ENCODE peak calls at places on chromosomes 16 and 17, in six cellular contexts. One of them, this sample, is unnamed.

GRCh38 chr17:14044702-14045101 is 24.6 kb upstream of the COX10 start:
- DNase-seq in kidney: no peak
- DNase-seq in tibial artery: no peak
- DNase-seq in GM06990: peak
- DNase-seq in fibroblast of lung: no peak
- DNase-seq in heart left ventricle: no peak
- DNase-seq in this sample: no peak

GRCh38 chr16:19463468-19464315 is 46.0 kb downstream of the TMC5 start:
- DNase-seq in kidney: no peak
- DNase-seq in tibial artery: no peak
- DNase-seq in GM06990: no peak
- DNase-seq in fibroblast of lung: no peak
- DNase-seq in heart left ventricle: no peak
- DNase-seq in this sample: no peak

GRCh38 chr16:86225905-86226371 is 284.4 kb upstream of the FOXF1 start:
- DNase-seq in kidney: peak
- DNase-seq in tibial artery: no peak
- DNase-seq in GM06990: no peak
- DNase-seq in fibroblast of lung: no peak
- DNase-seq in heart left ventricle: no peak
- DNase-seq in this sample: no peak

GRCh38 chr17:60535382-60536279 is 9.6 kb upstream of the APPBP2 start:
- DNase-seq in kidney: no peak
- DNase-seq in tibial artery: no peak
- DNase-seq in GM06990: no peak
- DNase-seq in fibroblast of lung: peak
- DNase-seq in heart left ventricle: no peak
- DNase-seq in this sample: peak

GRCh38 chr16:79299154-79299799 is 301.3 kb downstream of the MAF start:
- DNase-seq in kidney: no peak
- DNase-seq in tibial artery: no peak
- DNase-seq in GM06990: no peak
- DNase-seq in fibroblast of lung: no peak
- DNase-seq in heart left ventricle: no peak
- DNase-seq in this sample: no peak

GRCh38 chr17:71936977-71937376 is 183.8 kb upstream of the SOX9 start:
- DNase-seq in kidney: no peak
- DNase-seq in tibial artery: no peak
- DNase-seq in GM06990: no peak
- DNase-seq in fibroblast of lung: no peak
- DNase-seq in heart left ventricle: no peak
- DNase-seq in this sample: no peak

GRCh38 chr16:73179671-73180370 is 131.9 kb upstream of the ZFHX3 start:
- DNase-seq in kidney: no peak
- DNase-seq in tibial artery: peak
- DNase-seq in GM06990: no peak
- DNase-seq in fibroblast of lung: peak
- DNase-seq in heart left ventricle: peak
- DNase-seq in this sample: no peak

GRCh38 chr17:7042507-7043194 is 1.2 kb downstream of the SLC16A11 start:
- DNase-seq in kidney: no peak
- DNase-seq in tibial artery: no peak
- DNase-seq in GM06990: peak
- DNase-seq in fibroblast of lung: no peak
- DNase-seq in heart left ventricle: no peak
- DNase-seq in this sample: no peak

GRCh38 chr16:85678016-85678415 is 10.7 kb downstream of the GINS2 start:
- DNase-seq in kidney: peak
- DNase-seq in tibial artery: no peak
- DNase-seq in GM06990: no peak
- DNase-seq in fibroblast of lung: no peak
- DNase-seq in heart left ventricle: no peak
- DNase-seq in this sample: no peak

GRCh38 chr17:34930283-34930682 is 31.0 kb downstream of the CCT6B start:
- DNase-seq in kidney: no peak
- DNase-seq in tibial artery: no peak
- DNase-seq in GM06990: no peak
- DNase-seq in fibroblast of lung: no peak
- DNase-seq in heart left ventricle: no peak
- DNase-seq in this sample: no peak

GRCh38 chr17:78652024-78652423 is 74.8 kb upstream of the DNAH17 start:
- DNase-seq in kidney: no peak
- DNase-seq in tibial artery: no peak
- DNase-seq in GM06990: no peak
- DNase-seq in fibroblast of lung: no peak
- DNase-seq in heart left ventricle: no peak
- DNase-seq in this sample: no peak

GRCh38 chr17:76506408-76507328 is 5.4 kb upstream of the RHBDF2 start:
- DNase-seq in kidney: peak
- DNase-seq in tibial artery: peak
- DNase-seq in GM06990: peak
- DNase-seq in fibroblast of lung: peak
- DNase-seq in heart left ventricle: peak
- DNase-seq in this sample: no peak

GRCh38 chr16:67181346-67181745 is 2.4 kb downstream of the MATCAP1 start:
- DNase-seq in kidney: peak
- DNase-seq in tibial artery: no peak
- DNase-seq in GM06990: no peak
- DNase-seq in fibroblast of lung: peak
- DNase-seq in heart left ventricle: no peak
- DNase-seq in this sample: peak

GRCh38 chr16:67182288-67182687 is 1.5 kb downstream of the MATCAP1 start:
- DNase-seq in kidney: no peak
- DNase-seq in tibial artery: no peak
- DNase-seq in GM06990: no peak
- DNase-seq in fibroblast of lung: no peak
- DNase-seq in heart left ventricle: no peak
- DNase-seq in this sample: no peak

GRCh38 chr16:67177743-67178699 is 5.7 kb downstream of the MATCAP1 start:
- DNase-seq in kidney: peak
- DNase-seq in tibial artery: peak
- DNase-seq in GM06990: peak
- DNase-seq in fibroblast of lung: peak
- DNase-seq in heart left ventricle: no peak
- DNase-seq in this sample: no peak

GRCh38 chr16:67180166-67180565 is 3.6 kb downstream of the MATCAP1 start:
- DNase-seq in kidney: no peak
- DNase-seq in tibial artery: no peak
- DNase-seq in GM06990: no peak
- DNase-seq in fibroblast of lung: no peak
- DNase-seq in heart left ventricle: no peak
- DNase-seq in this sample: no peak

GRCh38 chr16:67179421-67180080 is 4.2 kb downstream of the MATCAP1 start:
- DNase-seq in kidney: no peak
- DNase-seq in tibial artery: no peak
- DNase-seq in GM06990: no peak
- DNase-seq in fibroblast of lung: no peak
- DNase-seq in heart left ventricle: no peak
- DNase-seq in this sample: no peak
- TF ChIP-seq CTCF in kidney: no peak
- TF ChIP-seq CTCF in tibial artery: no peak
- TF ChIP-seq CTCF in GM06990: peak
- TF ChIP-seq CTCF in fibroblast of lung: peak
- TF ChIP-seq CTCF in heart left ventricle: no peak
- TF ChIP-seq CTCF in this sample: peak

GRCh38 chr16:69485361-69485760 is 60.9 kb downstream of the CYB5B start:
- DNase-seq in kidney: no peak
- DNase-seq in tibial artery: no peak
- DNase-seq in GM06990: no peak
- DNase-seq in fibroblast of lung: no peak
- DNase-seq in heart left ventricle: no peak
- DNase-seq in this sample: no peak

GRCh38 chr16:69481901-69482341 is 57.5 kb downstream of the CYB5B start:
- DNase-seq in kidney: peak
- DNase-seq in tibial artery: peak
- DNase-seq in GM06990: no peak
- DNase-seq in fibroblast of lung: peak
- DNase-seq in heart left ventricle: peak
- DNase-seq in this sample: no peak

GRCh38 chr16:69483611-69484010 is 59.2 kb downstream of the CYB5B start:
- DNase-seq in kidney: no peak
- DNase-seq in tibial artery: no peak
- DNase-seq in GM06990: no peak
- DNase-seq in fibroblast of lung: no peak
- DNase-seq in heart left ventricle: no peak
- DNase-seq in this sample: no peak

GRCh38 chr16:69479806-69480205 is 55.4 kb downstream of the CYB5B start:
- DNase-seq in kidney: no peak
- DNase-seq in tibial artery: no peak
- DNase-seq in GM06990: no peak
- DNase-seq in fibroblast of lung: no peak
- DNase-seq in heart left ventricle: no peak
- DNase-seq in this sample: no peak

GRCh38 chr16:69482410-69482951 is 58.1 kb downstream of the CYB5B start:
- DNase-seq in kidney: peak
- DNase-seq in tibial artery: peak
- DNase-seq in GM06990: no peak
- DNase-seq in fibroblast of lung: peak
- DNase-seq in heart left ventricle: peak
- DNase-seq in this sample: no peak
- H3K4me3 ChIP-seq in kidney: no peak
- H3K4me3 ChIP-seq in tibial artery: peak
- H3K4me3 ChIP-seq in GM06990: no peak
- H3K4me3 ChIP-seq in fibroblast of lung: no peak
- H3K4me3 ChIP-seq in heart left ventricle: peak
- H3K4me3 ChIP-seq in this sample: no peak

GRCh38 chr17:9982159-9982558 is 77.1 kb upstream of the RCVRN start:
- DNase-seq in kidney: no peak
- DNase-seq in tibial artery: no peak
- DNase-seq in GM06990: no peak
- DNase-seq in fibroblast of lung: no peak
- DNase-seq in heart left ventricle: no peak
- DNase-seq in this sample: no peak
- TF ChIP-seq CTCF in kidney: no peak
- TF ChIP-seq CTCF in tibial artery: no peak
- TF ChIP-seq CTCF in GM06990: peak
- TF ChIP-seq CTCF in fibroblast of lung: no peak
- TF ChIP-seq CTCF in heart left ventricle: no peak
- TF ChIP-seq CTCF in this sample: no peak

DNA sequence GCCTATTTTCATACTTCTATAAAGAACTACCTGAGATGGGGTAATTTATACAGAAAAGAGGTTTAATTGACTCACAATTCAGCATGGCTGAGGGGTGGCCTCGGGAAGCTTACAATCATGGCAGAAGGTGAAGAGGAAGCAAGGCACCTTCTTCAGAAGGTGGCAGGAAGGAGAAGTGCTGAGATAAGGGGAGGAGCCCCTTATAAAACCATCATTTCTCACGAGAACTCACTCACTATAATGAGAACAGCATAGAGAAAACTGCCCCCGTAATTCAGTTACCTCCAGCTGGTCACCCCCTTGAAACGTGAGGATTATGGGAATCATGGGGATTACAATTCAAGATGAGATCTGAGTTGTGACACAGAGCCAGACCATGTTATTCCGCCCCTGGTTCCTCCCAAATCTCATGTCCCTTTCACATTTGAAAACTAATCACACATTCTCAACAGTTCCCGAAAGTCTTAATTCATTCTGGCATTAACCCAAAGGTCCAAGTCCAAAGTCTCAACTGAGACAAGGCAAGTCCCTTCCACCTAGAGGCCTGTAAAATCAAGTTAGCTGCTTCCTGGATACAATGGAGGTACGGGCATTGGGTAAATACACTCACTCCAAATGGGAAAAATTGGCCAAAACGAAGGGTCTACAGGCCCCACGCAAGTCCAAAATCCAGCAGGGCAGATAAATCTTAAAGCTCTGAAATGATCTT is 237.7 kb downstream of the CDH13 start:
- DNase-seq in kidney: no peak
- DNase-seq in tibial artery: no peak
- DNase-seq in GM06990: no peak
- DNase-seq in fibroblast of lung: no peak
- DNase-seq in heart left ventricle: no peak
- DNase-seq in this sample: no peak
- H3K4me3 ChIP-seq in kidney: no peak
- H3K4me3 ChIP-seq in tibial artery: no peak
- H3K4me3 ChIP-seq in GM06990: no peak
- H3K4me3 ChIP-seq in fibroblast of lung: no peak
- H3K4me3 ChIP-seq in heart left ventricle: no peak
- H3K4me3 ChIP-seq in this sample: no peak

GRCh38 chr17:62995377-62995885 is 29.4 kb downstream of the TANC2 start:
- DNase-seq in kidney: no peak
- DNase-seq in tibial artery: no peak
- DNase-seq in GM06990: no peak
- DNase-seq in fibroblast of lung: peak
- DNase-seq in heart left ventricle: no peak
- DNase-seq in this sample: no peak
- TF ChIP-seq CTCF in kidney: peak
- TF ChIP-seq CTCF in tibial artery: peak
- TF ChIP-seq CTCF in GM06990: peak
- TF ChIP-seq CTCF in fibroblast of lung: peak
- TF ChIP-seq CTCF in heart left ventricle: no peak
- TF ChIP-seq CTCF in this sample: peak

DNA sequence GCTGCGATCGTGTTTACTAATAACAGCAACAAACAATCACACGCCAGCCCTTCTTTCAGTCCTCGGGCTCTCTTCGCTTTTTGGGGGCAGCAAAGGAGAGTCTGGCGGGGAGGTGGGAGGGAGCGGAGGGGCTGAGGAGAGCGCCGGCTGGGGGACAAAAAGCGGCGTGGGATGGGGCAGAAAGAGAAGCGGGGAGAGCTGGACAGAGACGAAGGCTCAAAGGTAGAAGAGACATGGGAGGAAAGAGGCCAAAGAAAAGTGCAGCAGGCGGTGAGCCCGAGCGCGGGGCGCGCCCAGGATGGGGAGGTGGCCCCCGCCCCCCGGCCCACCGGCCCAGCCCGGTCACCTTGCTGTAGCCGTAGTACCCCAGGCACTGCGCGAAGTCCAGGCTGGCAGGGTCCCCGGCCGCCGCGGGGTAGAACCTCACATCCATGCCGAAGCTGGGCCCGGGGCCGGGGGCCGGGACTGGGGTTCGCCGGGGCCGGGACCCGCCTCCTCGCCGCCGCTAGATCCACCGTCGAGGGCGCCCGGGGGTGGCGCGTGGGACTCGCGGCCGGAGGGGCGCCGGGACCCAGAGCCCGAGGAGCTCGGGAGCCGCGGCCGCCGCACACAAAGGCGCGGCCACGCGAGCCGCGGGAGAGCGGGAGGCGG is 527 bp downstream of the TOX3 start:
- DNase-seq in kidney: peak
- DNase-seq in tibial artery: no peak
- DNase-seq in GM06990: no peak
- DNase-seq in fibroblast of lung: no peak
- DNase-seq in heart left ventricle: no peak
- DNase-seq in this sample: no peak
- H3K4me3 ChIP-seq in kidney: peak
- H3K4me3 ChIP-seq in tibial artery: peak
- H3K4me3 ChIP-seq in GM06990: no peak
- H3K4me3 ChIP-seq in fibroblast of lung: no peak
- H3K4me3 ChIP-seq in heart left ventricle: peak
- H3K4me3 ChIP-seq in this sample: no peak

GRCh38 chr17:66016231-66016630 is 175.7 kb downstream of the CEP112 start:
- DNase-seq in kidney: no peak
- DNase-seq in tibial artery: no peak
- DNase-seq in GM06990: no peak
- DNase-seq in fibroblast of lung: no peak
- DNase-seq in heart left ventricle: no peak
- DNase-seq in this sample: no peak

GRCh38 chr17:66025551-66025950 is 166.4 kb downstream of the CEP112 start:
- DNase-seq in kidney: no peak
- DNase-seq in tibial artery: no peak
- DNase-seq in GM06990: no peak
- DNase-seq in fibroblast of lung: no peak
- DNase-seq in heart left ventricle: no peak
- DNase-seq in this sample: peak

GRCh38 chr17:66018786-66019185 is 173.1 kb downstream of the CEP112 start:
- DNase-seq in kidney: no peak
- DNase-seq in tibial artery: no peak
- DNase-seq in GM06990: no peak
- DNase-seq in fibroblast of lung: no peak
- DNase-seq in heart left ventricle: no peak
- DNase-seq in this sample: no peak

GRCh38 chr17:66021757-66022156 is 170.2 kb downstream of the CEP112 start:
- DNase-seq in kidney: no peak
- DNase-seq in tibial artery: no peak
- DNase-seq in GM06990: no peak
- DNase-seq in fibroblast of lung: no peak
- DNase-seq in heart left ventricle: no peak
- DNase-seq in this sample: no peak
- TF ChIP-seq CTCF in kidney: no peak
- TF ChIP-seq CTCF in tibial artery: no peak
- TF ChIP-seq CTCF in GM06990: peak
- TF ChIP-seq CTCF in fibroblast of lung: no peak
- TF ChIP-seq CTCF in heart left ventricle: no peak
- TF ChIP-seq CTCF in this sample: no peak

This sample was measured in AG04449.